ENCODE peak calls at places on chromosomes 7 and 10, in eight cellular contexts. T is fibroblast of lung, I is neural progenitor cell, D is transverse colon, S is kidney, A is upper lobe of left lung, U is uterus, K is K562. X is an unnamed sample.

GRCh38 chr7:5695709-5696345 is 85.6 kb downstream of the RNF216 start:
- DNase-seq in U (peak; percentile 72), D (peak; percentile 28), A (no peak), S (peak; percentile 72), T (no peak), I (no peak), K (no peak), X (no peak)

GRCh38 chr10:98416989-98417388 is 2.0 kb upstream of the PYROXD2 start:
- DNase-seq in K (no peak), A (no peak), U (no peak), S (no peak), T (no peak), D (no peak), I (no peak), X (no peak)

GRCh38 chr7:83819911-83820310 is 171.0 kb upstream of the SEMA3E start:
- DNase-seq in T (no peak), K (no peak), S (no peak), A (no peak), D (no peak), I (peak; percentile 7), U (no peak), X (peak; percentile 27)

GRCh38 chr10:132172091-132173066 is 14.4 kb upstream of the DPYSL4 start:
- DNase-seq in S (no peak), U (no peak), A (no peak), T (no peak), I (no peak), K (no peak), D (no peak), X (no peak)

GRCh38 chr10:30436688-30437038 is 2.7 kb downstream of the MAP3K8 start:
- DNase-seq in K (no peak), S (no peak), T (no peak), U (no peak), A (no peak), D (no peak), I (no peak), X (no peak)

GRCh38 chr7:139242741-139243281 is 11.8 kb downstream of the UBN2 start:
- DNase-seq in I (no peak), U (no peak), K (peak; percentile 54), T (peak; percentile 71), A (no peak), D (no peak), S (no peak), X (no peak)

GRCh38 chr7:4702961-4703512 is 20.9 kb downstream of the FOXK1 start:
- DNase-seq in D (no peak), K (no peak), I (no peak), T (no peak), A (peak; percentile 65), U (no peak), S (peak; percentile 80), X (peak; percentile 23)

GRCh38 chr10:111034598-111035310 is 42.1 kb upstream of the ADRA2A start:
- DNase-seq in I (no peak), K (no peak), D (no peak), S (no peak), U (no peak), T (peak; percentile 49), A (no peak), X (no peak)

GRCh38 chr7:87450706-87451105 is 24.8 kb downstream of the ABCB4 start:
- DNase-seq in S (no peak), A (no peak), U (no peak), K (no peak), I (no peak), D (no peak), T (no peak), X (no peak)

GRCh38 chr10:24552346-24553016 is 171.2 kb downstream of the ARHGAP21 start:
- DNase-seq in D (peak; percentile 79), K (peak; percentile 85), A (peak; percentile 52), T (no peak), I (peak; percentile 64), S (peak; percentile 80), U (no peak), X (peak; percentile 11)

GRCh38 chr10:36888925-36889573 is 236.3 kb upstream of the ANKRD30A start:
- DNase-seq in K (peak; percentile 13), A (no peak), S (no peak), I (peak; percentile 65), T (no peak), D (peak; percentile 13), U (no peak), X (peak; percentile 77)

GRCh38 chr7:103150192-103150591 is 1.3 kb upstream of the NAPEPLD start:
- DNase-seq in A (no peak), U (no peak), K (peak; percentile 69), I (no peak), S (no peak), T (no peak), D (peak; percentile 50), X (no peak)

GRCh38 chr7:132248841-132249590 is 327.3 kb downstream of the PLXNA4 start:
- DNase-seq in T (no peak), I (no peak), S (no peak), D (no peak), K (no peak), U (no peak), A (no peak), X (no peak)

GRCh38 chr10:104336829-104337526 is 1.3 kb downstream of the ITPRIP start:
- DNase-seq in U (no peak), D (no peak), A (no peak), S (no peak), T (peak; percentile 86), K (no peak), I (peak; percentile 67), X (no peak)

GRCh38 chr10:22557321-22557720 is 157.1 kb downstream of the PIP4K2A start:
- DNase-seq in I (no peak), S (no peak), D (no peak), K (no peak), T (no peak), U (no peak), A (no peak), X (no peak)

GRCh38 chr10:48710647-48711046 is 26.0 kb downstream of the WDFY4 start:
- DNase-seq in D (no peak), K (no peak), U (no peak), A (no peak), S (no peak), I (no peak), T (no peak), X (no peak)
- TF ChIP-seq CTCF in D (no peak), K (no peak), U (no peak), A (no peak), S (no peak), I (no peak), T (no peak), X (no peak)

GRCh38 chr7:3025616-3026015 is 18.1 kb downstream of the CARD11 start:
- DNase-seq in A (no peak), I (no peak), T (no peak), K (no peak), U (no peak), S (no peak), D (no peak), X (no peak)
- H3K9me3 ChIP-seq in A (no peaks in the 10 kb centered on the region), I (peaks cover 14% of the 10 kb centered on the region), T (no peaks in the 10 kb centered on the region), K (no peaks in the 10 kb centered on the region), U (no peaks in the 10 kb centered on the region), S (peaks cover 13% of the 10 kb centered on the region), D (no peaks in the 10 kb centered on the region), X (peaks cover 12% of the 10 kb centered on the region)

GRCh38 chr10:119545310-119545709 is 2.8 kb upstream of the RGS10 start:
- DNase-seq in S (no peak), K (no peak), U (no peak), A (no peak), I (no peak), D (no peak), T (no peak), X (no peak)
- H3K4me3 ChIP-seq in S (no peak overlapping the region), K (no peak overlapping the region), U (no peak overlapping the region), A (no peak overlapping the region), I (no peak overlapping the region), D (no peak overlapping the region), T (no peak overlapping the region), X (no peak overlapping the region)

GRCh38 chr7:111312966-111313365 is 222.0 kb downstream of the LRRN3 start:
- DNase-seq in S (no peak), A (no peak), T (no peak), K (no peak), U (no peak), I (peak; percentile 9), D (no peak), X (no peak)
- TF ChIP-seq CTCF in S (no peak), A (no peak), T (no peak), K (peak; percentile 14), U (no peak), I (peak; percentile 5), D (no peak), X (no peak)

DNA sequence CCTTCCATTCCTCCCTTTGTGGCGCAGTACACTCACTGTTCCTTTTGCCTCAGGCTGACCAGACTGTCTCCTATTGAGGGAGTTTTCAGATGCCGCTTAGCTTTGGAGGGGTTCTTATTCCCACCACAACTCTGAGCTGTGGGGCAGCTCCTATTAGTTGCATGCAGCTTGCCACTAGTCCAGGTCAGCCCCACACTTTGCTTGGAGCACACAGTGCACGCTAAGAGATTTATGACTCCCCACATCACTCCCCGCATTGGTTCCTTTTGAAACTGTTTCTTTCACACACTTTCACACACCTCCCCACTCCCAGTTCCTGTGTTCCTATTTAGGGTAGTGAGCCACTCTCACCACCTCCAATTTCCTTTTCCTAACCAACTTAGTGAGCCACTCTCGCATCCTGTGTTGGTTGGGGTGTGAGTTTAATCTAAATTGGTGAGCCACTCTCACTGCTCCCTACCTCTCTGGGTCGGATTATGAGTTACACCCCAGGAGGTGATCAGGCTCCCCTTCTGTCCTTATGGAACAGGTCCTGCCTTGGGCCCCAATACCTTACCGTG is 10.4 kb upstream of the ZNF485 start:
- DNase-seq in A (no peak), D (no peak), K (no peak), I (no peak), S (no peak), U (no peak), T (no peak), X (no peak)
- H3K9me3 ChIP-seq in A (no peaks in the 10 kb centered on the region), D (no peaks in the 10 kb centered on the region), K (peaks cover 11% of the 10 kb centered on the region), I (no peaks in the 10 kb centered on the region), S (peaks cover 4% of the 10 kb centered on the region), U (no peaks in the 10 kb centered on the region), T (no peaks in the 10 kb centered on the region), X (peaks cover 18% of the 10 kb centered on the region)